ENCODE peak calls at places on chromosomes 4 and X, in seven cellular contexts. M is lower lobe of right lung; N is mesenchymal stem cell; B is IMR-90; S is SJSA1; D is Caco-2; Q is CD4-positive, CD25-positive, alpha-beta regulatory T cell. V is an unnamed sample. For H3K9me3 and H3K36me3, the result is how much of the 10 kb centered on the place peaks cover.

GRCh38 chr4:37728064-37728463 is 41.9 kb upstream of the RELL1 start:
- DNase-seq in S (no peak), D (no peak), M (no peak), Q (no peak), N (no peak), B (no peak), V (no peak)

GRCh38 chr4:182533948-182534347 is 290.7 kb downstream of the TENM3 start:
- DNase-seq in D (no peak), S (no peak), N (peak), M (no peak), Q (no peak), B (peak), V (no peak)

GRCh38 chrX:100593142-100593541 is 8.4 kb downstream of the TNMD start:
- DNase-seq in M (no peak), Q (no peak), S (no peak), N (no peak), D (no peak), B (no peak), V (no peak)

GRCh38 chr4:156945532-156945931 is 26.1 kb downstream of the PDGFC start:
- DNase-seq in M (no peak), N (peak), Q (no peak), D (no peak), S (no peak), B (no peak), V (no peak)

GRCh38 chr4:95219109-95219508 is 329.7 kb downstream of the UNC5C start:
- DNase-seq in N (no peak), D (no peak), M (no peak), B (peak), S (no peak), Q (no peak), V (peak)

GRCh38 chr4:3723232-3723642 is 42.9 kb upstream of the ADRA2C start:
- DNase-seq in Q (no peak), B (no peak), S (no peak), D (no peak), M (no peak), N (no peak), V (peak)

GRCh38 chr4:17613761-17614415 is 553 bp upstream of the MED28 start:
- DNase-seq in M (no peak), S (peak), B (peak), N (peak), Q (no peak), D (no peak), V (peak)

GRCh38 chr4:158374318-158374717 is 147.4 kb upstream of the RXFP1 start:
- DNase-seq in Q (no peak), D (no peak), S (no peak), M (no peak), N (no peak), B (no peak), V (no peak)

GRCh38 chrX:47523297-47523696 is 37.7 kb upstream of the ARAF start:
- DNase-seq in N (peak), S (peak), Q (peak), M (peak), D (peak), B (peak), V (peak)

GRCh38 chr4:108213723-108214122 is 45.0 kb upstream of the LEF1 start:
- DNase-seq in S (no peak), D (no peak), M (no peak), B (no peak), Q (no peak), N (no peak), V (no peak)

GRCh38 chr4:18954538-18954937 is 933.0 kb upstream of the LCORL start:
- DNase-seq in D (no peak), M (no peak), S (no peak), Q (no peak), N (no peak), B (no peak), V (no peak)

GRCh38 chr4:67084801-67085200 is 460.5 kb downstream of the CENPC start:
- DNase-seq in S (no peak), Q (no peak), D (no peak), B (no peak), M (no peak), N (no peak), V (no peak)

GRCh38 chr4:97309111-97309510 is 834.2 kb downstream of the STPG2 start:
- DNase-seq in Q (no peak), B (no peak), N (no peak), S (no peak), M (no peak), D (no peak), V (no peak)

GRCh38 chr4:133316874-133317273 is 167.8 kb downstream of the PCDH10 start:
- DNase-seq in D (no peak), B (no peak), M (no peak), N (no peak), Q (no peak), S (no peak), V (peak)

GRCh38 chrX:120463241-120463640 is 5.9 kb downstream of the LAMP2 start:
- DNase-seq in Q (no peak), B (peak), M (no peak), S (no peak), D (no peak), N (peak), V (peak)

GRCh38 chrX:113743069-113743468 is 840.8 kb upstream of the HTR2C start:
- DNase-seq in N (no peak), M (no peak), D (no peak), Q (no peak), B (no peak), S (no peak), V (no peak)

GRCh38 chr4:5976921-5977320 is 41.3 kb downstream of the C4orf50 start:
- DNase-seq in D (no peak), S (no peak), B (no peak), N (no peak), M (no peak), Q (no peak), V (no peak)

GRCh38 chr4:67558493-67558892 is at the start of gene STAP1:
- DNase-seq in M (no peak), Q (peak), D (no peak), S (no peak), B (no peak), N (no peak), V (no peak)

GRCh38 chrX:77785746-77786548 is at the start of gene ATRX:
- DNase-seq in S (peak), D (peak), M (peak), Q (peak), N (peak), B (peak), V (peak)

GRCh38 chr4:901192-901910 is 30.8 kb downstream of the GAK start:
- DNase-seq in S (no peak), N (no peak), B (no peak), D (no peak), M (no peak), Q (no peak), V (no peak)

GRCh38 chr4:113981591-113981990 is 2.1 kb upstream of the ARSJ start:
- DNase-seq in S (no peak), M (no peak), Q (no peak), D (no peak), B (peak), N (no peak), V (no peak)

GRCh38 chrX:108165349-108166111 is 74.0 kb downstream of the ATG4A start:
- DNase-seq in S (no peak), N (peak), D (no peak), Q (no peak), B (peak), M (no peak), V (peak)

GRCh38 chr4:23967281-23967680 is 77.4 kb upstream of the PPARGC1A start:
- DNase-seq in D (no peak), N (no peak), S (no peak), M (no peak), Q (no peak), B (no peak), V (no peak)

GRCh38 chr4:7821245-7822165 is 118.2 kb downstream of the AFAP1 start:
- DNase-seq in Q (peak), S (no peak), B (no peak), M (no peak), D (no peak), N (no peak), V (no peak)

GRCh38 chrX:41036668-41037326 is 48.4 kb upstream of the USP9X start:
- DNase-seq in M (no peak), N (no peak), D (no peak), S (no peak), Q (no peak), B (no peak), V (no peak)

GRCh38 chrX:40434947-40435346 is 145.8 kb upstream of the ATP6AP2 start:
- DNase-seq in M (no peak), S (no peak), Q (no peak), B (peak), D (no peak), N (peak), V (peak)

GRCh38 chr4:93657527-93657926 is 171.0 kb upstream of the ATOH1 start:
- DNase-seq in Q (no peak), B (no peak), D (no peak), N (no peak), M (no peak), S (no peak), V (no peak)
- H3K9me3 ChIP-seq in Q (under half), B (under half), D (under half), N (under half), M (under half), S (under half), V (under half)

GRCh38 chr4:78863991-78864390 is 75.2 kb downstream of the PAQR3 start:
- DNase-seq in Q (no peak), S (no peak), B (no peak), M (no peak), N (no peak), D (no peak), V (no peak)
- H3K36me3 ChIP-seq in Q (under half), S (half or more), B (under half), M (half or more), N (half or more), D (under half), V (under half)

GRCh38 chr4:178142724-178143123 is 700.5 kb upstream of the AGA start:
- DNase-seq in B (no peak), D (no peak), M (no peak), N (no peak), Q (no peak), S (no peak), V (peak)

GRCh38 chr4:178137732-178138471 is 695.7 kb upstream of the AGA start:
- DNase-seq in M (no peak), D (no peak), B (no peak), S (no peak), N (no peak), Q (no peak), V (peak)

GRCh38 chr4:178136736-178137345 is 694.6 kb upstream of the AGA start:
- DNase-seq in S (no peak), N (no peak), Q (no peak), M (no peak), D (no peak), B (no peak), V (peak)

GRCh38 chr4:178140326-178140915 is 698.2 kb upstream of the AGA start:
- DNase-seq in B (no peak), M (no peak), S (no peak), Q (no peak), N (no peak), D (no peak), V (no peak)

GRCh38 chr4:178138491-178138890 is 696.3 kb upstream of the AGA start:
- DNase-seq in S (no peak), M (no peak), Q (no peak), B (no peak), N (no peak), D (no peak), V (no peak)
- H3K9me3 ChIP-seq in S (under half), M (under half), Q (under half), B (under half), N (under half), D (under half), V (under half)

GRCh38 chrX:45758738-45759397 is 558.2 kb upstream of the DIPK2B start:
- DNase-seq in D (no peak), M (no peak), Q (peak), B (peak), N (peak), S (no peak), V (no peak)

GRCh38 chrX:45758319-45758718 is 557.6 kb upstream of the DIPK2B start:
- DNase-seq in S (peak), N (peak), D (no peak), M (no peak), B (peak), Q (peak), V (peak)

GRCh38 chrX:45756562-45756961 is 555.9 kb upstream of the DIPK2B start:
- DNase-seq in M (no peak), Q (no peak), D (no peak), B (no peak), N (peak), S (peak), V (no peak)

GRCh38 chrX:45757272-45757671 is 556.6 kb upstream of the DIPK2B start:
- DNase-seq in Q (no peak), B (no peak), D (no peak), M (no peak), N (no peak), S (no peak), V (no peak)

GRCh38 chrX:45755719-45756118 is 555.0 kb upstream of the DIPK2B start:
- DNase-seq in S (no peak), N (no peak), M (no peak), D (no peak), Q (no peak), B (no peak), V (no peak)
- H3K36me3 ChIP-seq in S (half or more), N (half or more), M (under half), D (under half), Q (under half), B (under half), V (half or more)